ENCODE peak calls at places on chromosome 7, in ten cellular contexts. M is mesendoderm, W is small intestine, F is endodermal cell, J is tibial nerve, N is cardiac muscle cell, S is RWPE2, I is MM.1S, D is gastrocnemius medialis, T is Karpas-422. X is an unnamed sample. For H3K36me3, the result is how much of the 10 kb centered on the place peaks cover.

GRCh38 chr7:45421096-45421495 is 153.1 kb upstream of the ADCY1 start:
- DNase-seq in M (no peak), W (no peak), F (no peak), J (no peak), N (peak), S (no peak), I (no peak), D (no peak), T (no peak), X (no peak)

GRCh38 chr7:143909863-143910262 is 7.9 kb upstream of the TCAF1 start:
- DNase-seq in M (no peak), W (no peak), F (no peak), J (no peak), N (no peak), S (no peak), I (no peak), D (no peak), T (no peak), X (no peak)

GRCh38 chr7:28481131-28481926 is 69.0 kb downstream of the CREB5 start:
- DNase-seq in M (peak), W (no peak), F (no peak), J (no peak), N (peak), S (no peak), I (peak), D (no peak), T (no peak), X (no peak)

GRCh38 chr7:69962077-69962855 is 364.0 kb downstream of the AUTS2 start:
- DNase-seq in M (no peak), W (peak), F (no peak), J (no peak), N (peak), S (no peak), I (peak), D (no peak), T (no peak), X (no peak)

GRCh38 chr7:14201353-14201752 is 211.9 kb upstream of the ETV1 start:
- DNase-seq in M (peak), W (no peak), F (no peak), J (no peak), N (no peak), S (no peak), I (no peak), D (no peak), T (no peak), X (no peak)

GRCh38 chr7:107877731-107878382 is 13.1 kb upstream of the DLD start:
- DNase-seq in M (no peak), W (no peak), F (no peak), J (no peak), N (no peak), S (no peak), I (no peak), D (no peak), T (no peak), X (no peak)

GRCh38 chr7:131895541-131896173 is 339.2 kb upstream of the PODXL start:
- DNase-seq in M (peak), W (no peak), F (peak), J (no peak), N (peak), S (no peak), I (no peak), D (no peak), T (no peak), X (no peak)

GRCh38 chr7:115352375-115352774 is 430.5 kb downstream of the MDFIC start:
- DNase-seq in M (no peak), W (no peak), F (no peak), J (no peak), N (peak), S (no peak), I (no peak), D (no peak), T (no peak), X (no peak)

GRCh38 chr7:117271566-117271965 is 51.3 kb downstream of the WNT2 start:
- DNase-seq in M (no peak), W (no peak), F (no peak), J (no peak), N (no peak), S (no peak), I (no peak), D (no peak), T (no peak), X (no peak)

GRCh38 chr7:5549096-5549896 is 125.7 kb upstream of the TNRC18 start:
- DNase-seq in M (peak), W (peak), F (peak), J (no peak), N (peak), S (peak), I (no peak), D (no peak), T (no peak), X (no peak)

GRCh38 chr7:111756687-111757178 is 194.4 kb upstream of the IMMP2L start:
- DNase-seq in M (peak), W (no peak), F (peak), J (peak), N (peak), S (no peak), I (no peak), D (peak), T (no peak), X (no peak)

GRCh38 chr7:44051611-44052220 is 7.2 kb downstream of the DBNL start:
- DNase-seq in M (no peak), W (no peak), F (peak), J (no peak), N (no peak), S (no peak), I (no peak), D (no peak), T (no peak), X (no peak)

GRCh38 chr7:21616796-21617436 is 74.1 kb downstream of the DNAH11 start:
- DNase-seq in M (peak), W (no peak), F (no peak), J (no peak), N (peak), S (no peak), I (no peak), D (no peak), T (no peak), X (no peak)

GRCh38 chr7:2834748-2835441 is 9.2 kb downstream of the GNA12 start:
- DNase-seq in M (no peak), W (no peak), F (no peak), J (no peak), N (no peak), S (no peak), I (no peak), D (no peak), T (no peak), X (no peak)

GRCh38 chr7:110569486-110569885 is 521.4 kb upstream of the LRRN3 start:
- DNase-seq in M (no peak), W (no peak), F (no peak), J (no peak), N (no peak), S (no peak), I (no peak), D (no peak), T (no peak), X (no peak)

GRCh38 chr7:131945313-131945831 is 388.9 kb upstream of the PODXL start:
- DNase-seq in M (peak), W (peak), F (peak), J (no peak), N (peak), S (no peak), I (peak), D (no peak), T (peak), X (no peak)

GRCh38 chr7:24741691-24742639 is 15.3 kb downstream of the GSDME start:
- DNase-seq in M (peak), W (peak), F (no peak), J (no peak), N (peak), S (peak), I (no peak), D (peak), T (no peak), X (no peak)

GRCh38 chr7:149776305-149776704 is 2.9 kb upstream of the ZNF467 start:
- DNase-seq in M (no peak), W (peak), F (no peak), J (no peak), N (peak), S (no peak), I (no peak), D (peak), T (no peak), X (no peak)

GRCh38 chr7:151990567-151990966 is 34.3 kb downstream of the GALNTL5 start:
- DNase-seq in M (peak), W (no peak), F (no peak), J (no peak), N (peak), S (no peak), I (no peak), D (no peak), T (no peak), X (no peak)

GRCh38 chr7:3063016-3063753 is 19.5 kb upstream of the CARD11 start:
- DNase-seq in M (no peak), W (peak), F (no peak), J (no peak), N (no peak), S (no peak), I (peak), D (no peak), T (no peak), X (peak)

GRCh38 chr7:129877146-129877792 is 75.5 kb downstream of the UBE2H start:
- DNase-seq in M (no peak), W (no peak), F (no peak), J (no peak), N (peak), S (no peak), I (no peak), D (peak), T (no peak), X (no peak)

GRCh38 chr7:121083790-121084251 is 95.3 kb downstream of the CPED1 start:
- DNase-seq in M (no peak), W (no peak), F (no peak), J (no peak), N (no peak), S (no peak), I (no peak), D (no peak), T (no peak), X (no peak)

GRCh38 chr7:130393799-130394411 is 13.6 kb downstream of the CPA1 start:
- DNase-seq in M (no peak), W (no peak), F (no peak), J (no peak), N (no peak), S (no peak), I (no peak), D (no peak), T (no peak), X (no peak)

DNA sequence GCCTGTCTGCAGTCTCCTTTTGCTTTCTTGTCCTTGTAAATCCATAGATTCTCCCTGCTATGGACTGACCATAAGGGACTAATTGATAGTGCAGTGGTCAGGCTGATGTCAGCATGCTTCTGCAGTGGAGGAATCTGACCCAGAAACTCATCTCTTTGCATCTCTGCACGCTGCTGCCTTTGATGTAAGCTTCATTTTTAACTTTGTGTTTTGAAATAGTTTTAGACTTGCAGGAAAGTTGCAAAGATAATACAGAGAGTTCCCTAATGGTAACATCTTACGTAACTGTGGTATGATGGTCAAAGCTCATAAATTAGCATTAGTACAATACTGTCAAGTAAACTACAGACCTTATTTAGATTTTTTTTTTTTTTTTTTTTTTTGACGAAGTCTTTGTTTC is 89.6 kb downstream of the GALNT17 start:
- DNase-seq in M (no peak), W (no peak), F (peak), J (no peak), N (no peak), S (no peak), I (no peak), D (no peak), T (no peak), X (no peak)
- H3K27ac ChIP-seq in M (no peak), W (no peak), F (no peak), J (no peak), N (no peak), S (no peak), I (no peak), D (no peak), T (no peak), X (no peak)

GRCh38 chr7:128090492-128090891 is 59.3 kb upstream of the LRRC4 start:
- DNase-seq in M (no peak), W (no peak), F (no peak), J (no peak), N (no peak), S (no peak), I (no peak), D (no peak), T (no peak), X (no peak)
- H3K36me3 ChIP-seq in M (under half), W (under half), F (half or more), J (half or more), N (under half), S (under half), I (under half), D (under half), T (under half), X (under half)

DNA sequence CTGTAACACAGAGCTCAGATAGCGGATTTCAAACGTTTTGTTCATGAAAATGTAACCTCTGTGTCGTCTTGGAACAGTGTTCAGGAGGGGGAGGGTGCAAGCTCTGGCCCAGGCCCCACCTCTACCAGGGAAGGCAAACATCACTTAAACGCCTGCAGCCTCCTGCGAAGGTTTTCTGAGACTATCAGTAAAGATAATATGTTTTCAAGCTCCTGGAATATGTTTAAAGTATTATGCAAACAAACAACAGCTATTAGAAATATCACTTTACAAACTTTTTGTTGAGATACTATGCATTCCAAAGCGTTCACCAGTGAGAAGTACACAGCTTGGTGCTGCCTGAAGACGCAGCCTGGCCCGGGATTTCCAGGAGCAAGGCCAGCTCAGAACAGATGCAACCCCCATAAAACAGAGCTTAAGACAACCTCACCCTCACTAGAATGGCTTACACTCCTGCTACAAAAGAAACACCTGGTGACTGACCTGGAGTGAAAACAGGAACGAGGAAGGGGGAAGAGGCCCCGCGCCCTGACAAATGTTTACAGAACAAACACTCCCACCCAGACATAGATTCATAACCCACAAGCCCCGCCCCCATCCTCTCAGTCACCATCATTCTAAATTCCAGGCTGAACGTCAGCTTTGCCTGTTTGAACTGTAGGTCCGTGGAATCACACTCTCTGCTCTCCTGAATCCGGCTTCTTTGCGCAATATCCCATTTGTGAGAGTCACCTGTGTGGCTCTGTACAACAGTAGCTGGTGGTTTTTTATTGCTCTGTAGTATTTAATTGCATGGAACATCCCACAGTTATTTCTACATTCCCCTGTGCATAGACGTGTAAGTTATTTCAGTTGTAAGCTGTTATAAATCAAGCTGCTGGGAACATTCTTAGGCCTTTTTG is 155.0 kb downstream of the PTPRN2 start:
- DNase-seq in M (no peak), W (peak), F (peak), J (no peak), N (peak), S (peak), I (no peak), D (no peak), T (no peak), X (no peak)
- H3K4me3 ChIP-seq in M (no peak), W (no peak), F (no peak), J (no peak), N (no peak), S (no peak), I (no peak), D (no peak), T (no peak), X (no peak)

DNA sequence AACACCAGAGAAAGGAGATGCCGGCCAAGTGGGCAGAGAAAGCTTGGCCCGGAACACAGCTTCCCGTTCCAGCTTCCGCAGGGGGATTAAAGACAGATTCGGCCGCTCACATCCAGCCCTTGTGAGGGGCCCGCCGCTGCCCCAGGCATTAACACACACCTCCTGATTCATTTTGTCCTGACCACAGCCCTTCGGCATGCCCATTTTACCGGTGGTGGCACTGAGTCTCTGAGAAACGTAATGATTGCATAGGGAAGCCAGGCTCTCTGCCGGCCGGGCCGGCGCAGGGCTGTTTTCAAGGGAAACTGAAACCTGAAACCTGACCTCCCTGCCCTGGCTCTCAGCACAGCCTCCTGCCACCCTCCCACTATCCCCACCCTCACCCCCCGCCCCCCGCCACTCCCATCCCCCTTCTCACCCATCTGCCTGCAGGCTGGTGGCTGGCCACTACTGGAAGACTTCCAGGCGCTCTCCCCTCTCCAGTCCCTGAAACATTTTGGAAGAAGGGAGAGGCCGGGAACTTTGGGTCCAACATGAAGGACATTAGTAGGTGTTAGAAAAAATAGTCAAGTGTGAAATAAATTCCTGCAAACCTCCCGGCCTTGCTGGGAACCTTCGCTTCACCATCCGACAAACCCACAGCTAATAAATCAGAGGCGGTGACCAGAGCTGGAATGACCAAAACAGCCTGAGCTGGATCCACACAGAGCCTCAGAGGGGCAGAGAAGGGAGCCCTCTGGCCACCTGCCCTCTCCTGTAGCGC is 83.5 kb upstream of the CUX1 start:
- DNase-seq in M (peak), W (peak), F (peak), J (no peak), N (peak), S (no peak), I (peak), D (no peak), T (peak), X (no peak)
- H3K27ac ChIP-seq in M (no peak), W (peak), F (no peak), J (peak), N (no peak), S (no peak), I (peak), D (peak), T (no peak), X (no peak)

DNA sequence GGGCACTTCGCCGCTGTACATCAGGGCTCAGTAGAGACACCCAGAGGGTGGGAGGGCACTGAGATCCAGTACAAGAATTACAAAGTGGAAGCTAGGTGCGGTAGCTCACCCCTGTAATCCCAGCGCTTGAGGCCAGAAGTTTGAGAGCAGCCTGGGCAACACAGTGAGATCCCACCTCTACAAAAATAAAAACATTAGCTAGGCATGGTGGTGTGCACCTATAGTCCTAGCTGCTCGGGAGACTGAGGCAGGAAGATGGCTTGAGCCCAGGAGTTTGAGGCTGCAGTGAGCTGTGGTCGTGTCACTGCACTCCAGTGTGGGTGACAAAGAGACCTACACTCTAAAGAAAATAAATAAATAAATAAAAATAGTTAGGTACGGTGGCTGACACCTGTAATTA is 64.0 kb downstream of the CLEC2L start:
- DNase-seq in M (no peak), W (no peak), F (no peak), J (no peak), N (no peak), S (no peak), I (no peak), D (no peak), T (no peak), X (no peak)
- H3K36me3 ChIP-seq in M (under half), W (under half), F (half or more), J (half or more), N (half or more), S (half or more), I (under half), D (half or more), T (under half), X (under half)

X was measured in CD4-positive, alpha-beta memory T cell.